ENCODE peak calls at places on chromosomes 2 and 18, in seven cellular contexts. X, P, G, R, Y, S and O are unnamed samples.
A peak's percentile ranks its signal among the peaks of the same experiment; 100 is the strongest.

GRCh38 chr2:117859532-117859911 is 45.0 kb downstream of the DDX18 start:
- DNase-seq in S (no peak), G (no peak), Y (no peak), R (no peak), P (peak; percentile 77), X (no peak), O (no peak)

GRCh38 chr2:200454839-200455801 is 54.7 kb downstream of the KCTD18 start:
- DNase-seq in P (no peak), S (no peak), X (no peak), Y (no peak), R (peak; percentile 42), G (no peak), O (no peak)

GRCh38 chr2:126828471-126828870 is 70.2 kb upstream of the TEX51 start:
- DNase-seq in P (no peak), G (no peak), X (no peak), R (no peak), Y (no peak), S (no peak), O (no peak)

GRCh38 chr2:167005096-167005495 is 116.8 kb downstream of the XIRP2 start:
- DNase-seq in R (no peak), P (no peak), Y (no peak), G (no peak), X (no peak), S (no peak), O (no peak)

GRCh38 chr2:167550448-167550847 is 662.2 kb downstream of the XIRP2 start:
- DNase-seq in Y (no peak), S (no peak), R (no peak), P (no peak), X (no peak), G (no peak), O (no peak)

GRCh38 chr2:173740639-173741038 is 224.5 kb downstream of the SP3 start:
- DNase-seq in G (no peak), Y (no peak), P (no peak), S (no peak), R (no peak), X (no peak), O (no peak)

GRCh38 chr2:147096671-147097070 is 748.2 kb upstream of the ACVR2A start:
- DNase-seq in G (no peak), Y (no peak), X (no peak), R (no peak), S (no peak), P (no peak), O (no peak)

GRCh38 chr2:224638338-224638823 is 53.2 kb upstream of the CUL3 start:
- DNase-seq in Y (no peak), P (no peak), G (peak; percentile 71), S (no peak), X (no peak), R (peak; percentile 64), O (no peak)

GRCh38 chr2:79437416-79438281 is 75.2 kb upstream of the CTNNA2 start:
- DNase-seq in X (no peak), P (no peak), R (no peak), S (no peak), G (no peak), Y (peak; percentile 8), O (no peak)

GRCh38 chr2:144402282-144402681 is 117.6 kb downstream of the ZEB2 start:
- DNase-seq in G (no peak), Y (no peak), P (peak; percentile 66), R (no peak), S (no peak), X (peak; percentile 39), O (no peak)

GRCh38 chr18:29608982-29609381 is 1432.1 kb upstream of the CDH2 start:
- DNase-seq in S (no peak), Y (no peak), R (no peak), P (no peak), X (no peak), G (no peak), O (no peak)

GRCh38 chr18:41371718-41372117 is 583.3 kb upstream of the PIK3C3 start:
- DNase-seq in G (no peak), X (no peak), R (no peak), Y (no peak), P (no peak), S (no peak), O (no peak)

GRCh38 chr2:239710953-239711861 is 310.4 kb upstream of the HDAC4 start:
- DNase-seq in P (peak; percentile 44), Y (no peak), R (no peak), G (no peak), S (peak; percentile 28), X (no peak), O (no peak)

GRCh38 chr2:149075065-149075464 is 36.6 kb downstream of the LYPD6B start:
- DNase-seq in G (no peak), Y (no peak), P (no peak), X (no peak), S (no peak), R (no peak), O (no peak)

GRCh38 chr2:45709137-45709536 is 57.7 kb downstream of the PRKCE start:
- DNase-seq in R (no peak), P (no peak), Y (no peak), S (no peak), G (no peak), X (peak; percentile 87), O (no peak)

GRCh38 chr2:216090369-216090786 is 8.7 kb downstream of the TMEM169 start:
- DNase-seq in S (no peak), P (no peak), R (peak; percentile 31), X (no peak), G (no peak), Y (no peak), O (no peak)

GRCh38 chr2:9251154-9252001 is 44.8 kb downstream of the ASAP2 start:
- DNase-seq in P (no peak), S (peak; percentile 62), Y (no peak), X (peak; percentile 63), G (no peak), R (no peak), O (peak; percentile 54)

GRCh38 chr2:69735696-69736095 is 6.2 kb upstream of the ANXA4 start:
- DNase-seq in P (no peak), S (no peak), X (no peak), R (no peak), G (no peak), Y (no peak), O (no peak)

GRCh38 chr2:140128909-140129308 is 1348.7 kb upstream of the NXPH2 start:
- DNase-seq in X (no peak), R (no peak), P (no peak), Y (no peak), G (no peak), S (no peak), O (no peak)

GRCh38 chr2:218992703-218993344 is 398 bp downstream of the CRYBA2 start:
- DNase-seq in S (no peak), Y (no peak), P (no peak), X (peak; percentile 50), R (no peak), G (no peak), O (no peak)

GRCh38 chr2:15253817-15254216 is 307.3 kb downstream of the NBAS start:
- DNase-seq in P (no peak), G (no peak), R (no peak), S (no peak), X (no peak), Y (no peak), O (no peak)

GRCh38 chr2:161947394-161947793 is 126.6 kb downstream of the DPP4 start:
- DNase-seq in G (no peak), X (no peak), P (no peak), Y (no peak), S (no peak), R (no peak), O (no peak)

GRCh38 chr2:64859208-64860161 is 129.7 kb upstream of the SLC1A4 start:
- DNase-seq in R (peak; percentile 64), S (peak; percentile 86), G (no peak), P (peak; percentile 95), Y (peak; percentile 41), X (peak; percentile 95), O (peak; percentile 74)

GRCh38 chr2:186895451-186895850 is 46.5 kb upstream of the ZSWIM2 start:
- DNase-seq in G (no peak), R (no peak), Y (no peak), S (no peak), P (no peak), X (no peak), O (no peak)

GRCh38 chr2:148702475-148702874 is 57.9 kb downstream of the EPC2 start:
- DNase-seq in P (no peak), S (no peak), Y (no peak), X (no peak), G (no peak), R (no peak), O (no peak)

GRCh38 chr2:198465970-198466369 is 661.6 kb downstream of the PLCL1 start:
- DNase-seq in R (no peak), S (no peak), P (no peak), G (no peak), X (no peak), Y (no peak), O (no peak)

GRCh38 chr2:198476007-198476406 is 671.6 kb downstream of the PLCL1 start:
- DNase-seq in R (no peak), X (no peak), G (no peak), P (no peak), Y (no peak), S (no peak), O (no peak)

GRCh38 chr2:198471291-198471690 is 666.9 kb downstream of the PLCL1 start:
- DNase-seq in R (no peak), Y (no peak), S (no peak), X (no peak), G (no peak), P (no peak), O (peak; percentile 3)
- TF ChIP-seq CTCF in R (peak; percentile 37), Y (peak; percentile 45), S (no peak), X (no peak), G (peak; percentile 13), P (peak; percentile 9), O (peak; percentile 39)

DNA sequence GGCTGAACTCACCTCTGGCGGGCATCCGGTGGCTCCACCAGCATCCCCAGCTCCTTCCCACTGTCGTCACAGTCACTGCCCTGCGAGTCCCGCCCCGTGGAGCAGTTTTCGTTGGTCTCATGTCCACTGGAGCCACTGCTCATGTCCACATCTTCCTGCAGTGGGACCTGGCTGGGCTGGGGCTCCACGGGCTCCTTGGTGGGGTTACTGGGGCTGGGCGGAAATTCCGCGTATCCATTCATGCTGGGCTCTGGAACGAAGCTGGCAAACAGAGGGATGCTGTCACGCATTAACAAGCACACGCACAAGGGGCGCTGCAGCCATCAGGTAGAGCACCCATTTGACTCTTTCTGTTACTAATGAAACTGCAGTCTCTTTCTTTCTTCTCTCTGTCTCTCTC is 10.7 kb downstream of the PER2 start:
- DNase-seq in Y (no peak), R (no peak), X (peak; percentile 46), P (peak; percentile 78), S (no peak), G (no peak), O (no peak)
- TF ChIP-seq CTCF in Y (peak; percentile 16), R (no peak), X (no peak), P (no peak), S (no peak), G (no peak), O (peak; percentile 23)

GRCh38 chr2:156790343-156791034 is 354.3 kb downstream of the GPD2 start:
- DNase-seq in R (no peak), S (no peak), X (no peak), P (no peak), Y (no peak), G (no peak), O (no peak)
- TF ChIP-seq CTCF in R (no peak), S (no peak), X (no peak), P (no peak), Y (no peak), G (no peak), O (no peak)

GRCh38 chr2:24509425-24509824 is 18.4 kb downstream of the NCOA1 start:
- DNase-seq in G (peak; percentile 61), R (peak; percentile 34), S (no peak), Y (no peak), X (no peak), P (no peak), O (no peak)
- TF ChIP-seq CTCF in G (no peak), R (no peak), S (no peak), Y (no peak), X (no peak), P (no peak), O (no peak)